ENCODE peak calls at places on chromosomes 1 and 21, in eight cellular contexts. W is H1, R is HepG2, G is GM12878, V is endothelial cell of umbilical vein, T is transverse colon, C is spleen, I is GM23338. Q is an unnamed sample.
A peak's percentile ranks its signal among the peaks of the same experiment; 100 is the strongest.

GRCh38 chr21:33949516-33950424 is 34.2 kb upstream of the ATP5PO start:
- DNase-seq in W (no peak), R (no peak), G (peak; percentile 76), V (no peak), T (no peak), C (no peak), I (no peak), Q (peak; percentile 88)

GRCh38 chr1:29114654-29115053 is 9.0 kb downstream of the TMEM200B start:
- DNase-seq in W (no peak), R (no peak), G (no peak), V (no peak), T (no peak), C (no peak), I (no peak), Q (no peak)

GRCh38 chr1:116306102-116306501 is 66.9 kb upstream of the ATP1A1 start:
- DNase-seq in W (no peak), R (no peak), G (no peak), V (no peak), T (no peak), C (no peak), I (no peak), Q (no peak)

GRCh38 chr1:43021547-43022474 is 63.1 kb upstream of the SLC2A1 start:
- DNase-seq in W (no peak), R (no peak), G (no peak), V (no peak), T (no peak), C (no peak), I (no peak), Q (no peak)

GRCh38 chr1:113012149-113012548 is 56.2 kb upstream of the SLC16A1 start:
- DNase-seq in W (no peak), R (no peak), G (no peak), V (no peak), T (no peak), C (no peak), I (no peak), Q (no peak)

GRCh38 chr1:245648749-245649517 is 494.1 kb downstream of the KIF26B start:
- DNase-seq in W (no peak), R (no peak), G (no peak), V (no peak), T (no peak), C (peak; percentile 39), I (peak; percentile 43), Q (no peak)

GRCh38 chr1:72288886-72289285 is 6.5 kb upstream of the NEGR1 start:
- DNase-seq in W (no peak), R (no peak), G (no peak), V (no peak), T (no peak), C (no peak), I (no peak), Q (no peak)

GRCh38 chr1:234731371-234732085 is 121.5 kb upstream of the IRF2BP2 start:
- DNase-seq in W (no peak), R (peak; percentile 59), G (peak; percentile 68), V (peak; percentile 80), T (no peak), C (peak; percentile 83), I (no peak), Q (no peak)

GRCh38 chr1:51660570-51660969 is 43.7 kb downstream of the OSBPL9 start:
- DNase-seq in W (no peak), R (no peak), G (no peak), V (no peak), T (no peak), C (no peak), I (no peak), Q (no peak)

GRCh38 chr1:113307771-113308451 is 82.4 kb upstream of the MAGI3 start:
- DNase-seq in W (no peak), R (peak; percentile 41), G (no peak), V (no peak), T (no peak), C (no peak), I (no peak), Q (no peak)

GRCh38 chr1:227786673-227787512 is 28.6 kb upstream of the PRSS38 start:
- DNase-seq in W (no peak), R (no peak), G (no peak), V (no peak), T (peak; percentile 43), C (peak; percentile 88), I (peak; percentile 24), Q (peak; percentile 90)

GRCh38 chr1:211628446-211628845 is 47.0 kb downstream of the NEK2 start:
- DNase-seq in W (no peak), R (no peak), G (no peak), V (no peak), T (no peak), C (no peak), I (no peak), Q (no peak)

GRCh38 chr1:214859647-214860046 is 222.9 kb upstream of the KCNK2 start:
- DNase-seq in W (no peak), R (no peak), G (no peak), V (no peak), T (no peak), C (no peak), I (no peak), Q (no peak)

GRCh38 chr1:167722152-167722869 is 529 bp downstream of the MPZL1 start:
- DNase-seq in W (no peak), R (peak; percentile 27), G (no peak), V (peak; percentile 52), T (peak; percentile 59), C (no peak), I (peak; percentile 75), Q (no peak)

GRCh38 chr1:36248250-36248894 is 24.1 kb downstream of the THRAP3 start:
- DNase-seq in W (no peak), R (peak; percentile 95), G (no peak), V (peak; percentile 59), T (peak; percentile 53), C (no peak), I (no peak), Q (peak; percentile 87)

GRCh38 chr1:170893655-170894297 is 41.6 kb upstream of the MROH9 start:
- DNase-seq in W (no peak), R (no peak), G (no peak), V (no peak), T (no peak), C (no peak), I (no peak), Q (no peak)

GRCh38 chr1:183022202-183023145 is 746 bp upstream of the LAMC1 start:
- DNase-seq in W (no peak), R (peak; percentile 73), G (peak; percentile 49), V (peak; percentile 99), T (peak; percentile 77), C (peak; percentile 86), I (peak; percentile 58), Q (peak; percentile 98)

GRCh38 chr1:230425252-230426061 is 675 bp downstream of the PGBD5 start:
- DNase-seq in W (no peak), R (no peak), G (no peak), V (no peak), T (no peak), C (no peak), I (peak; percentile 38), Q (no peak)
- TF ChIP-seq POLR2AphosphoS5 in W (no peak), R (no peak), G (no peak), V (no peak), T (no peak), C (no peak), I (no peak), Q (no peak)

DNA sequence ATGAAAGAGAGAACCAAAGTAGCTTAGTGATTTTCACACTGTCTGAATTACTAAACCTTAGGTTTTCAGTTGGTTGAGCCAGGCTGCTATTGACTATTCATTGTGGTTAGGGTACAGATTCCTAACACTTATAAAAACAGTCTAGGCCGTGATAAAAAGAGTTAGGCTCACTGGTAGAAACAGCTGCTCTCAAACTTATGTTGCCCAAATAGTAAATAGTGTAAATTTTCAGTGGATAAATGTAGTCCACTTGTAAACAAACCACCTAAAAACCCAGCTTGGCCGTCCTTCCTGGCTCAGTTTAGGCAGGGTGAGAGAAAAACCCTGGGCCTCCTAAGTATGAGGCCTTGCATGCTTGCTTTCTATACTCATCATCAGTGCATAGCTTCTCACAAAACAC is 34.9 kb downstream of the ARID1A start:
- DNase-seq in W (no peak), R (no peak), G (no peak), V (no peak), T (no peak), C (no peak), I (no peak), Q (no peak)
- H3K4me1 ChIP-seq in W (peaks cover 21% of the 10 kb centered on the region), R (peaks cover 15% of the 10 kb centered on the region), G (peaks cover 17% of the 10 kb centered on the region), V (peaks cover 13% of the 10 kb centered on the region), T (peaks cover 9% of the 10 kb centered on the region), C (peaks cover 99% of the 10 kb centered on the region), I (peaks cover 33% of the 10 kb centered on the region), Q (peaks cover 55% of the 10 kb centered on the region)

GRCh38 chr1:58754056-58754613 is 29.7 kb downstream of the JUN start:
- DNase-seq in W (no peak), R (no peak), G (no peak), V (no peak), T (no peak), C (no peak), I (no peak), Q (no peak)

GRCh38 chr1:58754683-58755467 is 29.0 kb downstream of the JUN start:
- DNase-seq in W (no peak), R (no peak), G (no peak), V (no peak), T (no peak), C (no peak), I (no peak), Q (no peak)

GRCh38 chr1:58749646-58750045 is 34.2 kb downstream of the JUN start:
- DNase-seq in W (no peak), R (no peak), G (no peak), V (no peak), T (no peak), C (no peak), I (no peak), Q (no peak)

GRCh38 chr1:58753431-58753866 is 30.4 kb downstream of the JUN start:
- DNase-seq in W (no peak), R (peak; percentile 25), G (no peak), V (no peak), T (no peak), C (no peak), I (no peak), Q (no peak)

DNA sequence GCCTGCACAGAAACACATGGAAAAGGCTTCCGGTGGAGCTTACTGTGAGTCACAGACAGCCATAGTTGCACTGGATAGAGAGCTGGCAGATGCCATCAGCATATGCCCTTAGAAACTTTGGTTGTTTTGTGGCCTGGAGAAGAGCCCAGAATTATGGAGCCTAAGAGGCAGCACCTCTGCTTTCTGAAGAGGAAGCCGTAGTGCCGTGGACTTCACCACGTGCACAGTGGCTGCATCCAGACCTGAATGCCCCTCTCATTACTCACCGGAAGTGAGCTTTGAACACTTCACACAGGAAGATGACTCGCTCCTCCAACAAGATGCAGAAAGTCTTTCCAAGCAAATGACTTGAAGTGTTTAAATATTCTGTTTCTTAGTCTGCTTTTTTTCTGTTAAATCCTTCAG is 28.4 kb downstream of the JUN start:
- DNase-seq in W (no peak), R (peak; percentile 83), G (peak; percentile 33), V (peak; percentile 99), T (peak; percentile 51), C (no peak), I (no peak), Q (no peak)
- TF ChIP-seq POLR2AphosphoS5 in W (no peak), R (no peak), G (no peak), V (peak; percentile 98), T (peak; percentile 20), C (no peak), I (no peak), Q (peak; percentile 48)

DNA sequence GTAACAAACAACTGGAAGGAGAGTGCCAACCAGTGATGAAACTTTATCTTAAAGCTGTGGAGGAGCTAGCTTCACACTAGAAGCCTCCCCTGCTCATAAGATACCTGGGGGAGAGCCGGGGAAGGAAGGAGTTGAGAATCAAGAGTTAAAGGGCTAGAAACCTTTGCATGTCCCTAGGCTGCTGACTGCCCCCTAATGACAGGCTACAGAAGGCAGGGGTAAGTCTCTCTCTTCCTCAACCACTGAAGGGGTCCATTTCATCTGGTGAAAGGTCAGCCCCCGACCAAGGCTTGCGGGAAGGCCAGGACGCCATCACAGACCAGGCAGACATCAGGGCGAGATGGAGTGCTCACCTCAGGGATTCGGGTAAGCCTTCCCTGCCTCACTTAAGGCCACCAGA is 65.6 kb upstream of the GRHL3 start:
- DNase-seq in W (no peak), R (no peak), G (no peak), V (no peak), T (no peak), C (no peak), I (peak; percentile 52), Q (no peak)
- H3K4me1 ChIP-seq in W (no peaks in the 10 kb centered on the region), R (no peaks in the 10 kb centered on the region), G (no peaks in the 10 kb centered on the region), V (no peaks in the 10 kb centered on the region), T (no peaks in the 10 kb centered on the region), C (peaks cover 19% of the 10 kb centered on the region), I (no peaks in the 10 kb centered on the region), Q (no peaks in the 10 kb centered on the region)

Q was measured in vagina.